ENCODE peak calls at places on chromosomes 13 and 19, in five cellular contexts. J is HepG2, X is A549, B is K562, C is GM12878. V is an unnamed sample.

GRCh38 chr19:34556500-34556899 is 74.9 kb downstream of the WTIP start:
- DNase-seq in B (peak; percentile 25), J (peak; percentile 13), C (no peak), X (no peak), V (peak; percentile 75)

GRCh38 chr19:10226021-10226375 is 5.1 kb downstream of the S1PR2 start:
- DNase-seq in X (no peak), B (no peak), J (no peak), C (no peak), V (no peak)

GRCh38 chr13:51643114-51643881 is 59.0 kb downstream of the WDFY2 start:
- DNase-seq in X (peak; percentile 16), J (peak; percentile 39), C (no peak), B (no peak), V (peak; percentile 44)

GRCh38 chr19:47469419-47469700 is 2.3 kb downstream of the SLC8A2 start:
- DNase-seq in C (no peak), X (no peak), J (no peak), B (no peak), V (no peak)

GRCh38 chr19:7817801-7818200 is 12.2 kb upstream of the EVI5L start:
- DNase-seq in J (no peak), B (no peak), C (no peak), X (no peak), V (no peak)

GRCh38 chr13:48500652-48501197 is 32.2 kb downstream of the RCBTB2 start:
- DNase-seq in C (no peak), J (peak; percentile 41), X (no peak), B (no peak), V (peak; percentile 19)

GRCh38 chr13:103394670-103395069 is 328.5 kb upstream of the SLC10A2 start:
- DNase-seq in J (no peak), C (no peak), B (no peak), X (no peak), V (no peak)

GRCh38 chr19:5103061-5103701 is 134.3 kb downstream of the KDM4B start:
- DNase-seq in C (no peak), B (no peak), J (no peak), X (no peak), V (no peak)

GRCh38 chr19:39416152-39416551 is 3.7 kb downstream of the PLEKHG2 start:
- DNase-seq in X (no peak), B (no peak), J (no peak), C (no peak), V (no peak)

GRCh38 chr19:38388310-38389100 is at the start of gene SPRED3:
- DNase-seq in C (no peak), J (no peak), B (no peak), X (peak; percentile 79), V (peak; percentile 85)
- TF ChIP-seq JUNB in C (no peak), J (no peak), B (no peak), X (no peak), V (no peak)

GRCh38 chr19:45342911-45343310 is 2.4 kb downstream of the KLC3 start:
- DNase-seq in B (no peak), J (no peak), C (no peak), X (no peak), V (no peak)

GRCh38 chr19:45336696-45337251 is 3.8 kb upstream of the KLC3 start:
- DNase-seq in C (no peak), B (no peak), J (no peak), X (no peak), V (no peak)

GRCh38 chr19:45340899-45341453 is 426 bp downstream of the KLC3 start:
- DNase-seq in C (no peak), B (no peak), X (no peak), J (no peak), V (peak; percentile 56)

GRCh38 chr19:45340232-45340898 is at the start of gene KLC3:
- DNase-seq in J (no peak), C (no peak), X (peak; percentile 26), B (peak; percentile 88), V (peak; percentile 67)

DNA sequence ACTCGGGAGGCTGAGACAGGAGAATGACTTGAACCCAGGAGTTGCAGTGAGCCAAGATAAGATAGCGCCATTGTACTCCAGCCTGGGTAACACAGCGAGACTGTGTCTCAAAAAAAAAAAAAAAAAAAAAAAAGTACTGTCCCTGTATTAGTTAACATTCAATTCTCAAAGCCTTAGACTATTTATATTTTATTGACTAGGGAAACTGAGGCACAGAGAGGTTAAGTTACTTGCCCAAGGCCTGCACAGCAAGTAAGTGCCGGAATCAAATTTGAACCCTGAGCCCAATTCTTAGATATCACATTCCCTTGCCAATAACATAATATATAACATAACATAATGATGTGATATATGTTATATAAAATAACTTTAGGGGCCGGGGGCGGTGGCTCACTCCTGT is 921 bp upstream of the KLC3 start:
- DNase-seq in J (no peak), C (no peak), X (no peak), B (no peak), V (no peak)
- H3K27ac ChIP-seq in J (no peak overlapping the region), C (no peak overlapping the region), X (no peak overlapping the region), B (no peak overlapping the region), V (no peak overlapping the region)

GRCh38 chr13:97278395-97279078 is 56.4 kb downstream of the MBNL2 start:
- DNase-seq in X (no peak), J (no peak), C (no peak), B (no peak), V (no peak)
- H3K4me3 ChIP-seq in X (no peak overlapping the region), J (no peak overlapping the region), C (no peak overlapping the region), B (no peak overlapping the region), V (no peak overlapping the region)

GRCh38 chr19:52398091-52398461 is 427 bp downstream of the ZNF528 start:
- DNase-seq in B (peak; percentile 9), X (no peak), C (no peak), J (peak; percentile 6), V (peak; percentile 44)
- TF ChIP-seq JUNB in B (no peak), X (no peak), C (no peak), J (no peak), V (no peak)

GRCh38 chr19:14383898-14384669 is 2.8 kb downstream of the ADGRE5 start:
- DNase-seq in X (no peak), C (no peak), J (no peak), B (peak; percentile 80), V (no peak)
- H3K27ac ChIP-seq in X (peak overlapping the region; percentile 86), C (peak overlapping the region; percentile 98), J (no peak overlapping the region), B (peak overlapping the region; percentile 91), V (no peak overlapping the region)

GRCh38 chr19:37511821-37512220 is 5.1 kb downstream of the ZNF793 start:
- DNase-seq in B (no peak), X (no peak), J (no peak), C (no peak), V (no peak)

GRCh38 chr19:37511186-37511585 is 4.4 kb downstream of the ZNF793 start:
- DNase-seq in B (no peak), C (no peak), J (no peak), X (no peak), V (no peak)

GRCh38 chr19:37506387-37507166 is at the start of gene ZNF793:
- DNase-seq in B (no peak), J (no peak), X (no peak), C (no peak), V (peak; percentile 93)

GRCh38 chr19:37505958-37506386 is 767 bp upstream of the ZNF793 start:
- DNase-seq in C (no peak), B (no peak), J (no peak), X (no peak), V (peak; percentile 88)

GRCh38 chr19:37507167-37507464 is 377 bp downstream of the ZNF793 start:
- DNase-seq in X (no peak), C (no peak), B (no peak), J (no peak), V (no peak)
- H3K4me3 ChIP-seq in X (no peak overlapping the region), C (peak overlapping the region; percentile 71), B (no peak overlapping the region), J (no peak overlapping the region), V (peak overlapping the region; percentile 74)

DNA sequence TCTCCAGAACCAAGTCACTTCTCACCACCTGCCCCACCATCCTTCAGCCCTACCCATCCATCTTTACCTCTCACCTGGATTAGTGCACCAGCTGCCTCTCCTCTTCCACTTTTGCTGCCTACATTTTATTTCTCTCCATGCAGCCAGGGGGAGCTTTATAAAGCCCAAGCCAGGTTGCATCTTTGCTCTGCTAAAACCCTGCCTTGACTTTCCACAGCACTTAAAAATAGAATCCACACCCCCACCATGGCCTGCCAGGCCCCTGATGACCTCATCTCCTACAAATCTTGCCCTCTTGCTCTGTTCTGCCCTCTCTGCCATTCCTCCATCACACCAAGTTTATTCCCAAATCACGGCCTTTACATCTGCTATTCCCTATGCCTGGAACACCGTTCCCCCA is 1.8 kb downstream of the HOOK2 start:
- DNase-seq in B (no peak), C (no peak), J (no peak), X (no peak), V (no peak)
- TF ChIP-seq JUNB in B (no peak), C (no peak), J (no peak), X (no peak), V (no peak)